ENCODE peak calls at places on chromosomes 16 and 17, in five cellular contexts. One of them, this sample, is unnamed. For H3K4me1 and H4K20me1, the result is how much of the 10 kb centered on the place peaks cover.

GRCh38 chr16:85550422-85551318 is 62.5 kb upstream of the GSE1 start:
- DNase-seq in fibroblast of lung: no peak
- DNase-seq in PC-9: no peak
- DNase-seq in H9: no peak
- DNase-seq in astrocyte: no peak
- DNase-seq in this sample: peak

GRCh38 chr17:62565817-62566216 is 61.7 kb upstream of the MRC2 start:
- DNase-seq in fibroblast of lung: peak
- DNase-seq in PC-9: no peak
- DNase-seq in H9: no peak
- DNase-seq in astrocyte: peak
- DNase-seq in this sample: peak

GRCh38 chr16:67555795-67556212 is 6.5 kb upstream of the CTCF start:
- DNase-seq in fibroblast of lung: peak
- DNase-seq in PC-9: no peak
- DNase-seq in H9: no peak
- DNase-seq in astrocyte: peak
- DNase-seq in this sample: peak

GRCh38 chr16:79658301-79659001 is 57.9 kb upstream of the MAF start:
- DNase-seq in fibroblast of lung: peak
- DNase-seq in PC-9: peak
- DNase-seq in H9: no peak
- DNase-seq in astrocyte: peak
- DNase-seq in this sample: peak

GRCh38 chr17:58504826-58505351 is 9.5 kb downstream of the MTMR4 start:
- DNase-seq in fibroblast of lung: no peak
- DNase-seq in PC-9: no peak
- DNase-seq in H9: no peak
- DNase-seq in astrocyte: no peak
- DNase-seq in this sample: no peak

GRCh38 chr16:54931041-54931756 is 534 bp downstream of the IRX5 start:
- DNase-seq in fibroblast of lung: peak
- DNase-seq in PC-9: no peak
- DNase-seq in H9: peak
- DNase-seq in astrocyte: peak
- DNase-seq in this sample: peak

GRCh38 chr17:5698959-5699358 is 114.7 kb upstream of the NLRP1 start:
- DNase-seq in fibroblast of lung: no peak
- DNase-seq in PC-9: no peak
- DNase-seq in H9: no peak
- DNase-seq in astrocyte: no peak
- DNase-seq in this sample: no peak

GRCh38 chr16:10514369-10515055 is 65.9 kb downstream of the EMP2 start:
- DNase-seq in fibroblast of lung: peak
- DNase-seq in PC-9: peak
- DNase-seq in H9: no peak
- DNase-seq in astrocyte: peak
- DNase-seq in this sample: peak

GRCh38 chr17:15341385-15341849 is at the start of gene TEKT3:
- DNase-seq in fibroblast of lung: peak
- DNase-seq in PC-9: peak
- DNase-seq in H9: peak
- DNase-seq in astrocyte: peak
- DNase-seq in this sample: peak

GRCh38 chr17:80346498-80347275 is 68.3 kb upstream of the ENDOV start:
- DNase-seq in fibroblast of lung: no peak
- DNase-seq in PC-9: no peak
- DNase-seq in H9: no peak
- DNase-seq in astrocyte: no peak
- DNase-seq in this sample: no peak

GRCh38 chr17:74453665-74454196 is 12.7 kb upstream of the CD300A start:
- DNase-seq in fibroblast of lung: no peak
- DNase-seq in PC-9: no peak
- DNase-seq in H9: peak
- DNase-seq in astrocyte: no peak
- DNase-seq in this sample: no peak

GRCh38 chr16:50548659-50549560 is 714 bp downstream of the NKD1 start:
- DNase-seq in fibroblast of lung: peak
- DNase-seq in PC-9: no peak
- DNase-seq in H9: no peak
- DNase-seq in astrocyte: no peak
- DNase-seq in this sample: no peak

GRCh38 chr17:41535764-41536481 is 7.8 kb upstream of the KRT19 start:
- DNase-seq in fibroblast of lung: no peak
- DNase-seq in PC-9: peak
- DNase-seq in H9: no peak
- DNase-seq in astrocyte: no peak
- DNase-seq in this sample: peak

GRCh38 chr17:16521070-16521727 is 29.2 kb upstream of the LRRC75A start:
- DNase-seq in fibroblast of lung: peak
- DNase-seq in PC-9: peak
- DNase-seq in H9: peak
- DNase-seq in astrocyte: peak
- DNase-seq in this sample: peak

GRCh38 chr17:1110524-1110843 is 69.3 kb downstream of the ABR start:
- DNase-seq in fibroblast of lung: no peak
- DNase-seq in PC-9: no peak
- DNase-seq in H9: no peak
- DNase-seq in astrocyte: no peak
- DNase-seq in this sample: peak
- H2AFZ ChIP-seq in fibroblast of lung: no peak
- H2AFZ ChIP-seq in PC-9: no peak
- H2AFZ ChIP-seq in H9: no peak
- H2AFZ ChIP-seq in astrocyte: no peak
- H2AFZ ChIP-seq in this sample: peak

GRCh38 chr17:48027322-48027981 is 10.1 kb downstream of the COPZ2 start:
- DNase-seq in fibroblast of lung: no peak
- DNase-seq in PC-9: no peak
- DNase-seq in H9: no peak
- DNase-seq in astrocyte: no peak
- DNase-seq in this sample: no peak
- H3K4me1 ChIP-seq in fibroblast of lung: under half
- H3K4me1 ChIP-seq in PC-9: under half
- H3K4me1 ChIP-seq in H9: under half
- H3K4me1 ChIP-seq in astrocyte: under half
- H3K4me1 ChIP-seq in this sample: under half

GRCh38 chr16:15960124-15960971 is 10.9 kb downstream of the ABCC1 start:
- DNase-seq in fibroblast of lung: peak
- DNase-seq in PC-9: no peak
- DNase-seq in H9: no peak
- DNase-seq in astrocyte: no peak
- DNase-seq in this sample: no peak
- H4K20me1 ChIP-seq in fibroblast of lung: under half
- H4K20me1 ChIP-seq in PC-9: half or more
- H4K20me1 ChIP-seq in H9: under half
- H4K20me1 ChIP-seq in astrocyte: half or more
- H4K20me1 ChIP-seq in this sample: half or more

DNA sequence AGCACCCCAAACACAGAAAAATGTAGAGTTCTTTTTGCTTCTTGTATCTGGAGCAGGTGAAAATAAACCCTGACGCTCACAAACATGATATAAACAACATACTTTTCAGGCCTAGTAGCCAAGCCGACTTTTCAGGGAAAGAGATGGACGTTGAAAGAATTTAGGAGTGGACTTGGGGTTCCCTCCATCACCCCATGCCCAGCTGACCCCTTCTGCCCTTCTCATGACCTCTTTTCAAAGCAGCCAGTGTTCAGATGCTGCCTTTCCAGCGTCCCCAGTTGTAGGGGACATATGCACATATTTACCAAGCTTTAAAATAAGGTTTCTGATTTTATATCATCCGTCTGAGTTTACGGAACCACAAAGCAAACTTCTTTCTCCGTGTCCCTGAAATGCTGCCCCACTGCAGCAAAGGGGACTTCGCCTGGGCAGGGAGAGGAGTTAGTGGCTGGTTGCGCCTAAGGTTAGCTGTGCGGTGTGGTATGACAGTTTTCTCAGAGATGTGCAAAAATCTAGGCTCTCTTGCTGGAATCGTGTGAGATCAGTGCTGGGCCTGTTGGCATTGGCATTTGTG is 235.5 kb downstream of the MRTFB start:
- DNase-seq in fibroblast of lung: no peak
- DNase-seq in PC-9: no peak
- DNase-seq in H9: no peak
- DNase-seq in astrocyte: no peak
- DNase-seq in this sample: no peak
- H2AFZ ChIP-seq in fibroblast of lung: no peak
- H2AFZ ChIP-seq in PC-9: no peak
- H2AFZ ChIP-seq in H9: no peak
- H2AFZ ChIP-seq in astrocyte: no peak
- H2AFZ ChIP-seq in this sample: peak

GRCh38 chr17:68579194-68579900 is 21.8 kb downstream of the FAM20A start:
- DNase-seq in fibroblast of lung: no peak
- DNase-seq in PC-9: no peak
- DNase-seq in H9: no peak
- DNase-seq in astrocyte: no peak
- DNase-seq in this sample: no peak

GRCh38 chr17:68580236-68580903 is 20.8 kb downstream of the FAM20A start:
- DNase-seq in fibroblast of lung: peak
- DNase-seq in PC-9: no peak
- DNase-seq in H9: no peak
- DNase-seq in astrocyte: peak
- DNase-seq in this sample: no peak

GRCh38 chr17:68576811-68577551 is 24.2 kb downstream of the FAM20A start:
- DNase-seq in fibroblast of lung: no peak
- DNase-seq in PC-9: no peak
- DNase-seq in H9: no peak
- DNase-seq in astrocyte: no peak
- DNase-seq in this sample: peak

GRCh38 chr17:68576137-68576536 is 25.0 kb downstream of the FAM20A start:
- DNase-seq in fibroblast of lung: no peak
- DNase-seq in PC-9: no peak
- DNase-seq in H9: no peak
- DNase-seq in astrocyte: no peak
- DNase-seq in this sample: no peak

GRCh38 chr17:68578236-68578635 is 22.9 kb downstream of the FAM20A start:
- DNase-seq in fibroblast of lung: peak
- DNase-seq in PC-9: no peak
- DNase-seq in H9: no peak
- DNase-seq in astrocyte: peak
- DNase-seq in this sample: no peak
- H3K4me1 ChIP-seq in fibroblast of lung: under half
- H3K4me1 ChIP-seq in PC-9: under half
- H3K4me1 ChIP-seq in H9: under half
- H3K4me1 ChIP-seq in astrocyte: under half
- H3K4me1 ChIP-seq in this sample: half or more

GRCh38 chr17:82016061-82016874 is 6.4 kb downstream of the CENPX start:
- DNase-seq in fibroblast of lung: no peak
- DNase-seq in PC-9: no peak
- DNase-seq in H9: no peak
- DNase-seq in astrocyte: no peak
- DNase-seq in this sample: peak
- H4K20me1 ChIP-seq in fibroblast of lung: under half
- H4K20me1 ChIP-seq in PC-9: under half
- H4K20me1 ChIP-seq in H9: under half
- H4K20me1 ChIP-seq in astrocyte: under half
- H4K20me1 ChIP-seq in this sample: under half

GRCh38 chr17:81397314-81398169 is 2.3 kb downstream of the BAHCC1 start:
- DNase-seq in fibroblast of lung: peak
- DNase-seq in PC-9: peak
- DNase-seq in H9: peak
- DNase-seq in astrocyte: no peak
- DNase-seq in this sample: peak

GRCh38 chr17:81400154-81400938 is 5.1 kb downstream of the BAHCC1 start:
- DNase-seq in fibroblast of lung: peak
- DNase-seq in PC-9: peak
- DNase-seq in H9: peak
- DNase-seq in astrocyte: peak
- DNase-seq in this sample: peak

GRCh38 chr17:81398170-81398854 is 3.1 kb downstream of the BAHCC1 start:
- DNase-seq in fibroblast of lung: peak
- DNase-seq in PC-9: peak
- DNase-seq in H9: peak
- DNase-seq in astrocyte: peak
- DNase-seq in this sample: peak

GRCh38 chr17:81399481-81400153 is 4.4 kb downstream of the BAHCC1 start:
- DNase-seq in fibroblast of lung: no peak
- DNase-seq in PC-9: no peak
- DNase-seq in H9: no peak
- DNase-seq in astrocyte: no peak
- DNase-seq in this sample: peak

DNA sequence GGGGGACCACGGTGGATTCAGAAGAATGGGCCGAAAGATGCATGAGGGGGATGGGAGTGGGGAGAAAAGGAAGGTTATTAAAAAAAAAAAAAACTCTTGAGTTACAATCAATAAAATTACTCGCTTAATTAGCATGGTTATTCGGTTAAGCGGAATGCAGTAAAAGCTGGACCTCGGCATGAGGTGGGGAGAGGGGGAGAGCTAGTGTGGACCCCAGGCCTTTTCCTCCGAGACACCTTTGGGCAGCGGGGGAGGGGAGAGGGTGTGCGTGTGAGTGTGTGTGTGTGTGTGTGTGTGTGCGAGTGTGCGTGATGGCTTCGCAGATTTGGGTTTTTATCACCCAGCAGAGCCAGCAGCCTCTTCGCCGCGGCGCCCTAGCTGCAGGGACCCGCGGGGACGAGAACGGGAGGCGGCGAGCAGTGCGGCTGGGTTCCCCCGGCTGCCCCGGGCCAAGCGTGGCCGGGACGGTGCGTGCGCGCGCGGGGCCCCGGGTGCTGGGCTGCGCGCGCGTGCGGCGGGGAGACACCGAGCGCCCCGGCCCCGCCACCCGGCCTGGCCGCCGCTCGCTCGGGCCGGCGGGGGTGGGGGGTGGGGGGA is 3.7 kb downstream of the BAHCC1 start:
- DNase-seq in fibroblast of lung: no peak
- DNase-seq in PC-9: no peak
- DNase-seq in H9: no peak
- DNase-seq in astrocyte: no peak
- DNase-seq in this sample: peak
- H2AFZ ChIP-seq in fibroblast of lung: no peak
- H2AFZ ChIP-seq in PC-9: peak
- H2AFZ ChIP-seq in H9: no peak
- H2AFZ ChIP-seq in astrocyte: no peak
- H2AFZ ChIP-seq in this sample: peak

GRCh38 chr17:77453613-77454559 is 313.1 kb downstream of the SEC14L1 start:
- DNase-seq in fibroblast of lung: no peak
- DNase-seq in PC-9: no peak
- DNase-seq in H9: no peak
- DNase-seq in astrocyte: no peak
- DNase-seq in this sample: peak
- H3K4me1 ChIP-seq in fibroblast of lung: under half
- H3K4me1 ChIP-seq in PC-9: under half
- H3K4me1 ChIP-seq in H9: under half
- H3K4me1 ChIP-seq in astrocyte: half or more
- H3K4me1 ChIP-seq in this sample: half or more

GRCh38 chr16:3837851-3838564 is 42.5 kb downstream of the CREBBP start:
- DNase-seq in fibroblast of lung: no peak
- DNase-seq in PC-9: no peak
- DNase-seq in H9: no peak
- DNase-seq in astrocyte: no peak
- DNase-seq in this sample: no peak
- H4K20me1 ChIP-seq in fibroblast of lung: under half
- H4K20me1 ChIP-seq in PC-9: half or more
- H4K20me1 ChIP-seq in H9: under half
- H4K20me1 ChIP-seq in astrocyte: half or more
- H4K20me1 ChIP-seq in this sample: half or more

This sample was measured in osteoblast.